ENCODE peak calls at places on chromosomes 2 and 18, in four cellular contexts. W is HFF-Myc; G is fibroblast of lung; D is activated naive CD4-positive, alpha-beta T cell. H is an unnamed sample.

GRCh38 chr2:157793053-157793612 is 83.0 kb downstream of the ACVR1 start:
- DNase-seq in G (no peak), W (no peak), D (no peak), H (no peak)

GRCh38 chr2:94982661-94983060 is 42.8 kb upstream of the MAL start:
- DNase-seq in W (no peak), G (no peak), D (no peak), H (no peak)

GRCh38 chr2:95300391-95300938 is 3.3 kb downstream of the KCNIP3 start:
- DNase-seq in W (no peak), D (no peak), G (no peak), H (no peak)

GRCh38 chr18:74082476-74083070 is 65.1 kb downstream of the FBXO15 start:
- DNase-seq in D (no peak), G (peak), W (no peak), H (peak)

GRCh38 chr2:221596192-221596591 is 24.1 kb upstream of the EPHA4 start:
- DNase-seq in G (peak), W (peak), D (no peak), H (no peak)

GRCh38 chr18:41073372-41073954 is 881.6 kb upstream of the PIK3C3 start:
- DNase-seq in G (peak), W (peak), D (no peak), H (no peak)

GRCh38 chr2:237092920-237093781 is 7.5 kb downstream of the COPS8 start:
- DNase-seq in D (no peak), G (peak), W (peak), H (no peak)

GRCh38 chr2:22970284-22970975 is 414.5 kb upstream of the KLHL29 start:
- DNase-seq in D (no peak), W (no peak), G (no peak), H (no peak)

GRCh38 chr18:13216732-13217465 is 1.7 kb upstream of the LDLRAD4 start:
- DNase-seq in D (no peak), G (no peak), W (no peak), H (peak)

GRCh38 chr2:39513641-39514094 is 76.6 kb upstream of the MAP4K3 start:
- DNase-seq in D (no peak), G (peak), W (peak), H (peak)

GRCh38 chr2:127597984-127598380 is 48.0 kb upstream of the GPR17 start:
- DNase-seq in G (peak), D (no peak), W (no peak), H (no peak)

GRCh38 chr18:79495591-79496071 is 99.9 kb downstream of the NFATC1 start:
- DNase-seq in D (no peak), G (no peak), W (no peak), H (no peak)

GRCh38 chr2:119699016-119699606 is 20.1 kb downstream of the TMEM177 start:
- DNase-seq in W (no peak), G (no peak), D (no peak), H (no peak)

GRCh38 chr2:119220720-119221301 is 2.8 kb upstream of the STEAP3 start:
- DNase-seq in W (no peak), G (no peak), D (no peak), H (no peak)

GRCh38 chr2:53987336-53987921 is 16.6 kb upstream of the PSME4 start:
- DNase-seq in G (peak), D (no peak), W (no peak), H (no peak)

H was measured in GM10248.